ENCODE peak calls at places on chromosomes 16 and 17, in ten cellular contexts. A, F, D, J, U, W, I, E, G and V are unnamed samples.

GRCh38 chr17:8289103-8289397 is 580 bp downstream of the RANGRF start:
- DNase-seq in A (peak), F (peak), D (no peak), J (no peak), U (no peak), W (peak), I (peak), E (peak), G (no peak), V (no peak)

GRCh38 chr16:10612649-10613179 is 32.3 kb upstream of the EMP2 start:
- DNase-seq in A (no peak), F (no peak), D (no peak), J (no peak), U (no peak), W (no peak), I (no peak), E (no peak), G (no peak), V (no peak)

GRCh38 chr16:55285586-55285985 is 38.4 kb upstream of the IRX6 start:
- DNase-seq in A (no peak), F (no peak), D (no peak), J (no peak), U (no peak), W (no peak), I (no peak), E (no peak), G (no peak), V (no peak)

GRCh38 chr16:87161822-87162676 is 155.1 kb downstream of the C16orf95 start:
- DNase-seq in A (no peak), F (no peak), D (no peak), J (no peak), U (no peak), W (peak), I (no peak), E (no peak), G (no peak), V (no peak)

GRCh38 chr17:67360880-67361279 is 5.5 kb downstream of the PSMD12 start:
- DNase-seq in A (no peak), F (no peak), D (no peak), J (no peak), U (no peak), W (no peak), I (no peak), E (no peak), G (no peak), V (no peak)

GRCh38 chr17:56592487-56593072 is 919 bp upstream of the NOG start:
- DNase-seq in A (peak), F (peak), D (peak), J (peak), U (peak), W (peak), I (peak), E (peak), G (peak), V (peak)

GRCh38 chr17:18860161-18860972 is 2.4 kb downstream of the PRPSAP2 start:
- DNase-seq in A (no peak), F (no peak), D (no peak), J (no peak), U (no peak), W (no peak), I (no peak), E (no peak), G (no peak), V (no peak)

GRCh38 chr16:62225675-62226074 is 189.4 kb upstream of the CDH8 start:
- DNase-seq in A (no peak), F (no peak), D (no peak), J (no peak), U (no peak), W (peak), I (peak), E (peak), G (peak), V (no peak)

GRCh38 chr17:74947041-74947754 is 11.5 kb downstream of the OTOP3 start:
- DNase-seq in A (no peak), F (no peak), D (no peak), J (no peak), U (no peak), W (no peak), I (no peak), E (no peak), G (no peak), V (no peak)

GRCh38 chr17:83079340-83079747 is at the start of gene METRNL:
- DNase-seq in A (peak), F (peak), D (peak), J (peak), U (peak), W (peak), I (peak), E (peak), G (peak), V (peak)

GRCh38 chr17:74117999-74118421 is 85.5 kb upstream of the RPL38 start:
- DNase-seq in A (no peak), F (no peak), D (no peak), J (no peak), U (no peak), W (no peak), I (peak), E (no peak), G (no peak), V (no peak)

GRCh38 chr16:70754874-70755600 is 45.9 kb downstream of the VAC14 start:
- DNase-seq in A (no peak), F (no peak), D (no peak), J (no peak), U (no peak), W (no peak), I (no peak), E (no peak), G (peak), V (no peak)

GRCh38 chr16:66205287-66206167 is 161.0 kb upstream of the CDH5 start:
- DNase-seq in A (no peak), F (no peak), D (no peak), J (no peak), U (no peak), W (peak), I (no peak), E (no peak), G (no peak), V (no peak)

GRCh38 chr17:9890124-9890523 is 14.9 kb downstream of the RCVRN start:
- DNase-seq in A (no peak), F (no peak), D (peak), J (no peak), U (no peak), W (peak), I (peak), E (peak), G (no peak), V (no peak)

GRCh38 chr17:27608330-27609230 is 22.4 kb upstream of the LGALS9 start:
- DNase-seq in A (no peak), F (no peak), D (no peak), J (no peak), U (no peak), W (no peak), I (no peak), E (no peak), G (no peak), V (no peak)